ENCODE peak calls at places on chromosome 9, in four cellular contexts. O is fibroblast of the aortic adventitia, N is NCI-H1105, X is heart right ventricle. D is an unnamed sample.

GRCh38 chr9:70080481-70081119 is 37.0 kb downstream of the MAMDC2 start:
- DNase-seq in O (peak), N (peak), X (peak), D (peak)

GRCh38 chr9:86464242-86464641 is 110.0 kb upstream of the TUT7 start:
- DNase-seq in O (no peak), X (no peak), N (no peak), D (no peak)

GRCh38 chr9:86175743-86176456 is 76.5 kb upstream of the GOLM1 start:
- DNase-seq in X (no peak), O (no peak), N (peak), D (no peak)

GRCh38 chr9:82024931-82025330 is 36.4 kb downstream of the SPATA31D1 start:
- DNase-seq in N (no peak), X (no peak), O (peak), D (no peak)

GRCh38 chr9:107086460-107086859 is 196.6 kb upstream of the RAD23B start:
- DNase-seq in X (no peak), N (no peak), O (no peak), D (no peak)

GRCh38 chr9:109441296-109441695 is 56.8 kb downstream of the PTPN3 start:
- DNase-seq in N (no peak), X (no peak), O (no peak), D (no peak)

GRCh38 chr9:70229579-70229978 is 29.2 kb upstream of the SMC5 start:
- DNase-seq in N (no peak), X (no peak), O (peak), D (no peak)

GRCh38 chr9:35367451-35367850 is 122.5 kb upstream of the RUSC2 start:
- DNase-seq in N (no peak), X (no peak), O (peak), D (no peak)

GRCh38 chr9:37324261-37324683 is 98.2 kb upstream of the GRHPR start:
- DNase-seq in N (no peak), X (no peak), O (no peak), D (no peak)

GRCh38 chr9:22103650-22104575 is 94.8 kb upstream of the CDKN2B start:
- DNase-seq in N (no peak), O (peak), X (no peak), D (no peak)